ENCODE peak calls at places on chromosome 14, in seven cellular contexts. F is thyroid gland; B is CD8-positive, alpha-beta T cell; U is GM23338; M is heart right ventricle; N is fibroblast of lung; A is bronchial epithelial cell. Q is an unnamed sample.

GRCh38 chr14:49489341-49489740 is 96.8 kb downstream of the RPS29 start:
- DNase-seq in A (no peak), F (no peak), U (no peak), N (no peak), B (no peak), M (no peak), Q (no peak)

GRCh38 chr14:68214431-68214830 is 394.9 kb downstream of the RAD51B start:
- DNase-seq in A (no peak), U (no peak), N (no peak), M (no peak), F (no peak), B (no peak), Q (no peak)

GRCh38 chr14:85415015-85415712 is 114.8 kb upstream of the FLRT2 start:
- DNase-seq in A (peak; percentile 100), F (peak; percentile 11), N (peak; percentile 86), M (no peak), U (peak; percentile 61), B (no peak), Q (peak; percentile 97)

GRCh38 chr14:55245657-55246268 is 25.5 kb upstream of the FBXO34 start:
- DNase-seq in N (peak; percentile 42), F (peak; percentile 35), A (peak; percentile 52), U (peak; percentile 64), M (no peak), B (no peak), Q (peak; percentile 53)

GRCh38 chr14:26993541-26993940 is 395.7 kb upstream of the NOVA1 start:
- DNase-seq in N (no peak), M (no peak), B (no peak), A (peak; percentile 4), F (no peak), U (no peak), Q (peak; percentile 2)

GRCh38 chr14:73208390-73208789 is 28.9 kb upstream of the PAPLN start:
- DNase-seq in A (no peak), F (no peak), N (no peak), B (no peak), U (no peak), M (no peak), Q (no peak)

GRCh38 chr14:81613341-81614045 is 79.8 kb upstream of the SEL1L start:
- DNase-seq in A (no peak), B (no peak), M (no peak), F (no peak), U (no peak), N (no peak), Q (no peak)

GRCh38 chr14:101906645-101907044 is 57.7 kb upstream of the DYNC1H1 start:
- DNase-seq in F (no peak), N (no peak), U (no peak), A (no peak), B (peak; percentile 23), M (no peak), Q (no peak)

GRCh38 chr14:68806526-68807147 is 13.8 kb upstream of the ZFP36L1 start:
- DNase-seq in U (no peak), B (no peak), N (no peak), M (no peak), A (no peak), F (peak; percentile 52), Q (no peak)

GRCh38 chr14:76152333-76152681 is 585 bp downstream of the GPATCH2L start:
- DNase-seq in A (peak; percentile 81), U (peak; percentile 76), N (peak; percentile 73), B (peak; percentile 78), M (peak; percentile 26), F (peak; percentile 44), Q (peak; percentile 79)

GRCh38 chr14:67833403-67833802 is 13.8 kb downstream of the RAD51B start:
- DNase-seq in B (no peak), A (peak; percentile 82), N (no peak), U (no peak), F (no peak), M (no peak), Q (no peak)

GRCh38 chr14:50677527-50678063 is 9.5 kb upstream of the SAV1 start:
- DNase-seq in F (no peak), M (no peak), N (peak; percentile 43), B (no peak), A (peak; percentile 90), U (no peak), Q (peak; percentile 69)

GRCh38 chr14:32417956-32418552 is 89.0 kb downstream of the AKAP6 start:
- DNase-seq in A (peak; percentile 85), F (peak; percentile 80), M (no peak), B (no peak), U (no peak), N (peak; percentile 64), Q (peak; percentile 83)

DNA sequence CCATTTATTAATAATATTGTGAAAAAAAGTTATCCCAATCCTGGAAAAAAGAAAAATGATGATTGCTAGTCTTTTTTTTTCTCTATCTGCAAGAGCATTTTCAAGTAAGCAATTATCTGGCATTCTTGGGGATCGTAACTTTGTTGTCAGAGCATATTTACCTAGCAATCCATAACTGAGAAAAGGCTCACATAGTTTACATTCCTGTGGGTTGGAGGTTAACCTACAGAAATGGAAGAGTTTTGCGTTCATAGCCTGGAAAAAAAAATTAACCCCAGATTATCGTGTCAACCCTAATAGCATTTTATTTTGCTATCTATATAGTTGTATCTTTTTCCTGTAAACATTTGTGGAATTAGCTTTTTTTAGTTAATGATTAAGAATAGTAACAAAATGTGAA is 292.3 kb downstream of the DAD1 start:
- DNase-seq in N (peak; percentile 44), B (no peak), M (no peak), A (peak; percentile 67), F (no peak), U (peak; percentile 24), Q (peak; percentile 57)
- H3K4me3 ChIP-seq in N (no peak overlapping the region), B (no peak overlapping the region), M (no peak overlapping the region), A (no peak overlapping the region), F (no peak overlapping the region), U (no peak overlapping the region), Q (no peak overlapping the region)

DNA sequence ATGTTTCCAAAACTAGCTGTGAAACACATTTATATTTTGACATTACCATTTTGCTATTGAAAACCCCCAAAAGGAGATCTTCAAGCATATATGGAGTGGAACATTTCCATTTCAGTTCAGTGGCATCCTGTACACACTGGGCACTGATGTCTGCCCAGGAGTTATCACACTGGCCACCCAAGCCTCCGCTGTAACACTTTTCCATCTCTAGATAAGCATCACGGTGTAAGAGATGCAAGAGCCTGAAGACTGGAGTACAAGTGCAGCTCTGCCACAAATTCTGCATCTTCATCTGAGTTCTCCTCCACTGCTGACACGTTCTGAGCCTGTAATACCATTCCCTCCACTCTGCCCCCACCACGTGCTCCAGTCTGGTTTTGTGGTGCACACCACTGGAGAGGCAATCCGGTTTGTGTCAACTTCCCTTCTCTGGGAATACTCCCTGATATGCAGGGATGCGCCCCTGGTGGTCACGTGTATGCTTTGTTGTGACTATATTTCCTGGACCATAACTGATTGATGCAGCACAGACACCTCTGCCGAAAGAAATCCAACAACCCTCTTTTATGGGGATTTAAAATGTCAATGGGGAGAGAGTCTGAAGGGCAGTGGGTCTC is 12.7 kb downstream of the SPTLC2 start:
- DNase-seq in M (no peak), B (no peak), N (peak; percentile 25), F (peak; percentile 9), A (peak; percentile 40), U (no peak), Q (no peak)
- TF ChIP-seq CTCF in M (no peak), B (no peak), N (peak; percentile 25), F (peak; percentile 8), A (peak; percentile 57), U (no peak), Q (peak; percentile 43)

DNA sequence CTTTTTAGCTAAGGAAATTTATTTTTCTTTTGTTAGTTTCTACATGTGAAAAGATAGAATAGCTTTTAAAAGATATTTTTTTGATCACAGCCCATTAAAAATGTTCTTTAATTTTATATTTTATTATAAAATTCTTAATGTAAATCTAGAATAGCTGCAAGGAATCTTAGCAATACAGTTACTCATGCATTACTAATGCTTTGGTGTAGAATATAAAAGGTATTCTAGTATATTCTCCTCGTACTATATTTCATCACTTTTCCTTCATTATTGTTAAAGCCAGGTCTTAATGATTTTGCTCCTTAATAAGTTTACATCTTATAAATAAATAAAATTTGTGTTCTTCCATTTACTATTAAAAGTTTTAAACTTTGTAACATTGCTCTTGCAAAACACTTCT is 82.6 kb downstream of the MNAT1 start:
- DNase-seq in A (peak; percentile 51), B (no peak), M (no peak), N (no peak), U (no peak), F (no peak), Q (no peak)
- H3K4me3 ChIP-seq in A (no peak overlapping the region), B (no peak overlapping the region), M (no peak overlapping the region), N (no peak overlapping the region), U (no peak overlapping the region), F (no peak overlapping the region), Q (no peak overlapping the region)

DNA sequence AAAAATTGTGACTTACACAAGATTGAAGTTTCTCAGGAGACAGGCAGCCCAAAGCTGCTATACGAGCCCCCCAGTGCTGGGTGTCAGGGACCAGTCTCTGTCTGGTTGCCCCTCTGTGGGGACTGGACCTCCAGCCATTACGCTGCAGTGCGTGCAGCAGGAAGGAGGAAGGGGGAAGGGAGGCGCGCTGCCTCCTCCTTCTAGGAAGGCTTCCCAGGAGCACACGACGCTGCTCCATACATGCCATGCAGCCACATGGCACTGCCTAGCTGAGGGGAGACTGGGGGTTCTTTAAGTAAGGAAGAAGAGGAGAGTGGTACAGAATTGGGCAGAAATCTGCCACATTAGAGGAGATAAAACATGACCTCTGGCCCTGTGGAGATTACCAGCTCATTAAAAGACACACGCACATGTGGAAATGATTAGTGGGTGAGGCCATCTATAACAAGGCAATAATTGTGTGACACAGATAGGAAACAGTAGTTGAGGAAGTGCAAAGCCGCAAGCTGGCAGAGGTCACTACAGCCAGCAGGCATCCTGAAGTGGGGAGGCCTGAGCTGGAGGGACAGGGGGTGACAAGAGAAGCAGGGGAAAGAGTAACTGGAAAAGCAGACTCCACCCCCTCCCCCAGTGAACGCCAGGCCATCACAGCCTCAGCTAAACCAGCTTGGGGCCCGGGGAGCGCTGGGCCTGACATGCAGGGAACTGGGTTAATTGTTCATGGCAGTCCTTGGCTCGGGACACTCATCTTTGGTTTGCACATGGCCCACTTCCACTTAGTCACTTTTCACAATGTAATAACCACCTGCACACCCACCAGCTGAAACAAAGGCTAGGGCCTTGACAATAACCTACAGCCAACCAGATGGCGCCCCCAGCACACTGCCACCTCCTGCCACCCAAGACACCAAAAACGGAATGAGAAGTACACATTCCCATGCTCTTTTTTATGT is 39.6 kb downstream of the CCDC88C start:
- DNase-seq in M (no peak), F (no peak), U (no peak), A (no peak), B (no peak), N (no peak), Q (no peak)
- TF ChIP-seq CTCF in M (no peak), F (no peak), U (no peak), A (no peak), B (no peak), N (no peak), Q (no peak)

GRCh38 chr14:20415723-20416622 is 2.7 kb upstream of the TEP1 start:
- DNase-seq in U (peak; percentile 84), N (peak; percentile 62), B (no peak), M (no peak), A (peak; percentile 52), F (peak; percentile 17), Q (peak; percentile 72)
- H3K4me3 ChIP-seq in U (no peak overlapping the region), N (no peak overlapping the region), B (no peak overlapping the region), M (no peak overlapping the region), A (no peak overlapping the region), F (no peak overlapping the region), Q (no peak overlapping the region)

DNA sequence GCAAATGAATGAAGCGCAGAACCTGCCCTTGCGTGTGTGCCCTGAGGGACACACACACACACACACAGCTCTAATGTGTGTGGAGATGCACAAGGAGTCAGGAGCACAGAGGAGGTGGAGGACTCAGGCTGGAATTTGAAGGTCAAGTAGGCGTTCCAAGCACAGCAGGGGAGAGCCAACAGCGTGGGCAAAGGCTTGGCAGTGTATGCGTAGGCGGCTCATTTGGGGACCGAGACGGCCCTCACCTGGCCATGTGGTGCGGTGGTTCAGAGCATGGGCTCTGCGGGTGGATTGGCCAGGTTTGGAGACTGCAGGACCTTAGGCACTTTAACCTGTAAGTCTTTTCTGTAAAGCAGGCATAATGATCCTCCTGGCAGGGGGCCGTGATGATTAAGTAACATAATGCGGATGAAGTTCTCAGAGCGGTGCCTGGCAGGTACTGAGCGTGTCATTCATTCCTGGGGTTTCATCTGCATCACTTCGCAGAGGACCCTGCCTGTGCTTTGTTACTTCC is 69.5 kb upstream of the SLC24A4 start:
- DNase-seq in F (peak; percentile 9), N (no peak), A (no peak), M (no peak), U (peak; percentile 72), B (no peak), Q (no peak)
- TF ChIP-seq CTCF in F (no peak), N (no peak), A (no peak), M (no peak), U (peak; percentile 12), B (no peak), Q (no peak)

Q was measured in fibroblast of the aortic adventitia.